ENCODE peak calls at places on chromosomes 13 and 19, in six cellular contexts. X, L, N, K, H and I are unnamed samples.

GRCh38 chr19:42850981-42851717 is 28.4 kb downstream of the PSG1 start:
- DNase-seq in X (peak; percentile 64), L (peak; percentile 70), N (peak; percentile 99), K (no peak), H (peak; percentile 5), I (peak; percentile 96)

GRCh38 chr19:964761-965694 is 19.1 kb upstream of the WDR18 start:
- DNase-seq in X (no peak), L (no peak), N (no peak), K (no peak), H (no peak), I (no peak)

GRCh38 chr13:64529874-64530485 is 2700.2 kb downstream of the PCDH9 start:
- DNase-seq in X (no peak), L (no peak), N (no peak), K (no peak), H (no peak), I (no peak)

GRCh38 chr13:100520936-100521765 is 67.4 kb downstream of the GGACT start:
- DNase-seq in X (no peak), L (no peak), N (no peak), K (no peak), H (no peak), I (no peak)

GRCh38 chr19:34430738-34431625 is 2.8 kb downstream of the UBA2 start:
- DNase-seq in X (no peak), L (no peak), N (no peak), K (peak; percentile 77), H (no peak), I (no peak)

GRCh38 chr19:13797058-13797440 is 1.8 kb downstream of the ZSWIM4 start:
- DNase-seq in X (no peak), L (no peak), N (no peak), K (no peak), H (no peak), I (no peak)

GRCh38 chr19:1102407-1103106 is 1.2 kb upstream of the GPX4 start:
- DNase-seq in X (peak; percentile 63), L (peak; percentile 87), N (peak; percentile 98), K (no peak), H (peak; percentile 67), I (peak; percentile 99)

GRCh38 chr13:63481334-63481733 is 2065.7 kb upstream of the PCDH20 start:
- DNase-seq in X (no peak), L (no peak), N (no peak), K (no peak), H (no peak), I (no peak)

GRCh38 chr19:746208-746819 is 4.6 kb upstream of the MISP start:
- DNase-seq in X (no peak), L (no peak), N (no peak), K (no peak), H (no peak), I (no peak)

GRCh38 chr13:19067767-19068166 is 113.9 kb downstream of the TUBA3C start:
- DNase-seq in X (no peak), L (no peak), N (no peak), K (no peak), H (no peak), I (no peak)

GRCh38 chr19:16339361-16339725 is 14.7 kb downstream of the KLF2 start:
- DNase-seq in X (no peak), L (no peak), N (no peak), K (no peak), H (no peak), I (no peak)

GRCh38 chr19:16340092-16340491 is 15.5 kb downstream of the KLF2 start:
- DNase-seq in X (no peak), L (no peak), N (no peak), K (no peak), H (no peak), I (no peak)

GRCh38 chr19:16337809-16338469 is 13.3 kb downstream of the KLF2 start:
- DNase-seq in X (no peak), L (no peak), N (no peak), K (no peak), H (no peak), I (no peak)

GRCh38 chr19:16340654-16341053 is 16.0 kb downstream of the KLF2 start:
- DNase-seq in X (no peak), L (no peak), N (no peak), K (no peak), H (no peak), I (no peak)

DNA sequence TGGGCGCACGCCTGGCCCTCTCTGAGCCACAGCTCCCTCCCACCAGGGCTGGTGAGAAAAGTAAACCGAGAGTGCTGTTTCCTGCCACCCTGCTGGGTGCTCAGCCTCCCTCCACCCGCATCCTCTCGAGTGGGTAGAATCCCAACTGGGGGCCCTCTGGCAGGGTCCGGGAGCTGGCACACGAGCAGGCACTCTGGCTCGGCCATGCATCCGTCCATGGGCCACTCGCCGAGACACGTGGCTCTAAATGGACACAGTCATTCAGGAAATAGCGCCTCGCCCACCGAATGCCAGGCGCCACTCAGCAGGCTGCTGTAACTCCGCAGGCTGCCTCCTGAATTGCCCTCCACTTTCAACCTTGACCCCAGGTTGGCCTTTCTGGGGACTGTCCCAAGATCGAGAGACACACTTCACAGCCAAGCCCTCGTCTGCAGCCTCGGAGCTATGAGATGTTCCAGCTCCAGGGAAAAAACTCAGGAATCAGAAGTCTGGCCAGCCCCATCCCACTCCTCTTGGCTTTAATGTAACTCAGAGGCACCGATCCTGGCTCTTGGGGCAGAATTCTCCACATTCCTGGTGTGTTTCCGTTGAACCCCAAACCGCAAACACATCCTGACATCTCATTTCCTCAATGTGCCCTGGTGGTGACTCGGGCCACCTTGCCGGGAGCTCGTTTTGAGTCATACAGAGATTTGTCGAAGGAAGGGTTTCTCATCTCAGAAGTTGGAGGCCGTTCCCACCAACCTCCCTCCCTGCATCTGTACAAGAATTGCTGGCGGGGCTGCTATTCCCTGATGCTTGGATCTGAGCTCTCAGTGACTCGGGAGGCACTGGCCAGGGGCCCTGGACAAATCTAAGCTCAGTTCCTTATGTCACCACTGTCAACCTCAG is 14.1 kb downstream of the KLF2 start:
- DNase-seq in X (peak; percentile 51), L (no peak), N (peak; percentile 89), K (no peak), H (no peak), I (no peak)
- TF ChIP-seq CTCF in X (no peak), L (no peak), N (peak; percentile 32), K (no peak), H (no peak), I (no peak)

DNA sequence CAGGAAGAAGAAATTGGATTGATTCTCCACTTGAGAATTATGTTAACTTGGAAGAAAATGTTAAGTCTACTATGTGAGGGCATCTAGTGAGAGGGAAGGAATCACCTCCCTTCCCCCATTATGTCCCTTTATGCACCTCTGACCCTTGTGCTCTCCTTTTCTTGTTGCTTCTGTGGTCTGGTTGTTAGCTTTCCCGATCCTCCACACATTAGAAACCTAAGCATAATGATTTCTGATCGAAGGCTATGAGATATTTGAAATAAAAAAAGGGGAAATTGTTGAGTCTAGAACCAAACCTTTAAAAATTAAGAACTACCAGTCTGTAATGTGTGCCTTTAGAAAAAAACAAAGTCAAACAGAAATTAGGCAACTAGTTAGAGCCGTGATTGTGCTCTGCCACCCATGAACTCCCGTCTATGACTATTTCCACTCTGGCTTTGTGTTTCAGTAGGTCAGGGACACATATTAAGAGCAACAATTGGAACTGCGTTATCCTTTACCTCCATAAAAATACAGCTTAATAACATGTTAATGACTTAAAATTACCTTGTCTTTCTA is 463 bp upstream of the GPC6 start:
- DNase-seq in X (no peak), L (no peak), N (no peak), K (no peak), H (no peak), I (no peak)
- H3K4me3 ChIP-seq in X (peak overlapping the region; percentile 59), L (peak overlapping the region; percentile 52), N (peak overlapping the region; percentile 82), K (peak overlapping the region; percentile 66), H (no peak overlapping the region), I (peak overlapping the region; percentile 90)

DNA sequence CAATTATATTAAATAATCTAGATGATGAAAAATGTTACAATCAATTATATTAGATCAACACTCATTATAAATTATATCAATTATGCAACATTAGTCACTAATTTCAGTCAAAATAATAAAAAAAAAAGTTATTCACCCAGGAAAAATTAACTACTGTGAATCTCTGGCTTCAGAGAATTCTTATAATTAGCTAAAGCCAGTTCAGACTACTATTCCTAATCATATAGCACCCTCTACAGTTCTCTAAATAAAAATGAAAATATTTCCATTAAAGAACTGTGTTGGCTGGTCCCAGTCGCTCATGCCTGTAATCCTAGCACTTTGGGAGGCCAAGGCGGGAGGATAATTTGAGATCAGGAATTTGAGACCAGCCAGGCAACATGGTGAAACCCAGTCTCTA is 33.0 kb downstream of the XPO4 start:
- DNase-seq in X (no peak), L (no peak), N (no peak), K (no peak), H (no peak), I (no peak)
- TF ChIP-seq CTCF in X (peak; percentile 26), L (peak; percentile 11), N (no peak), K (no peak), H (no peak), I (peak; percentile 40)

DNA sequence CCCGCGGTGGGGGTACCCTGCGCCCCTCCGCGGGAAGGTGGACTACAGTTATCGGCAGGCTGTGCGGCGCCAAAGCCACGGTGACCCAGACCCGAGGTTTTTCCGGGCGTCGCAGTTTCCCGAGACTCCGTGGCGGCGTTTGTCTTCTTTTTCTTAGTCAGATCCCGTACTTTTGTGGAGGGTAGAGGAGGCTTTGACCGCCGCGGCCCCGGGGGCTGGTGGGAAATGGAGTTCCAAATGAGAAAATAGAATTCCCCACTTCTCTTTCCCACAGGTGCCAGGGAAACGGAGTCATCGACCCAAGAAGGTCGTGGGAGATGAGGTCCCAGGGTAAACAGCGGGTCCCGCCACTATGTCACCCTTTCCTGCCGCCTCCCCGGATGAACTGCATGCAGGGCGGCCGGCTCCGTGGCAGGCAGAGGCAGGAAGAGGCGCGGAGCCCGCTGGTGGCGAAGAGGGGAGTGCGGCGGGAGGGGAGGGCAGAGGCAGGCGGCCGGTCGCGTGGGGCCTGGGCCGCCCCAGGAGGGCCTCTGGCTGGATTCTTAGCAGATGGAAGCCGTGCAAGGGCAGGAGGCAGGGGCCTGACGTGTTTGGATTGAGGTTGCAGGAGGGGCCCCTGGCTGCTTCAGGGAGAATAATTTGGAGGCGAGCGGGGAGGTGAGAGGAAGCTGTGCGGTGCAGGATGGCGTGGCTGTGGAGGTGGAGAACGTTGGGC is 11.5 kb downstream of the CYTH2 start:
- DNase-seq in X (no peak), L (no peak), N (no peak), K (no peak), H (no peak), I (no peak)
- H3K4me3 ChIP-seq in X (peak overlapping the region; percentile 77), L (peak overlapping the region; percentile 72), N (peak overlapping the region; percentile 40), K (peak overlapping the region; percentile 22), H (peak overlapping the region; percentile 40), I (no peak overlapping the region)

DNA sequence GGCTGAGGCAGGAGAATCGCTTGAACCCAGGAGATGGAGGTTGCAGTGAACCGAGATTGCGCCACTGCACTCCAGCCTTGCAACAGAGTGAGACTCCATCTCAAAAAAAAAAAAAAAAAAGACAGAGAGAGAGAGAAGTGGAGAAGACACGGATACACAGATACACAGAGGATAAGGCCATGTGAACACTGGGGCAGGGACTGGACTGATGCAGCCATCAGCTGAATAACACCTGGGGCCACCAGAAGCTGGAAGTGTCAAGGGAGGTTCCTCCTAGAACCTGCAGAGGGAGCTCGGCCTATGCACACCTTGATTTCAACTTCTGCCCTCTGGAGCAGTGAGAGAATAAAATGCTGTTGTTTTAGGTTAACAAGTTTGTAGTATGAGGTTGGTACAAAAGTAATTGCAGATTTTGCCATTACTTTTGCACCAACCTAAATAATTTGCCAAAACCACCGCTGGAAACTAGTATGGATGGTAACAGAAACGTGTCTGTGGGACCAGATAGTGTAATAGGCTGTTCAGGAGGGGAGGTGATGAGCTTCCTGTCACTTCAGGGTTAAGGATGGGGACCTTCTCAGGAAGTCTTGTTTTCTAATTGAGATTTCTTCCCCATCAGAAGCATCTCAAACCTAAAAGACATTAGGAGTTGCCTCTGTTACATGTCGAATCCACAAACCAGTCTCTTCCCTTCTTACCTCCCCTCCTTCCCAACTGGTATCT is 36.4 kb upstream of the IGSF23 start:
- DNase-seq in X (no peak), L (no peak), N (no peak), K (peak; percentile 70), H (peak; percentile 32), I (no peak)
- TF ChIP-seq CTCF in X (peak; percentile 50), L (peak; percentile 41), N (peak; percentile 70), K (peak; percentile 65), H (peak; percentile 73), I (peak; percentile 88)

GRCh38 chr19:18058208-18059009 is 28.3 kb downstream of the IL12RB1 start:
- DNase-seq in X (peak; percentile 81), L (peak; percentile 66), N (no peak), K (peak; percentile 54), H (peak; percentile 72), I (no peak)
- H3K4me3 ChIP-seq in X (peak overlapping the region; percentile 44), L (peak overlapping the region; percentile 26), N (no peak overlapping the region), K (peak overlapping the region; percentile 27), H (no peak overlapping the region), I (peak overlapping the region; percentile 21)